ENCODE peak calls at places on chromosomes 13 and 19, in seven cellular contexts. One of them, this sample, is unnamed.

GRCh38 chr19:2729943-2730818 is 9.0 kb upstream of the DIRAS1 start:
- DNase-seq in H1: no peak
- DNase-seq in neuronal stem cell: no peak
- DNase-seq in IMR-90: no peak
- DNase-seq in H9: no peak
- DNase-seq in trophoblast cell: no peak
- DNase-seq in mesenchymal stem cell: no peak
- DNase-seq in this sample: no peak

GRCh38 chr13:111572956-111573355 is 252.5 kb downstream of the TEX29 start:
- DNase-seq in IMR-90: no peak
- DNase-seq in H1: no peak
- DNase-seq in mesenchymal stem cell: no peak
- DNase-seq in neuronal stem cell: no peak
- DNase-seq in H9: no peak
- DNase-seq in trophoblast cell: no peak
- DNase-seq in this sample: no peak

GRCh38 chr13:77741587-77741972 is 44.1 kb downstream of the SLAIN1 start:
- DNase-seq in IMR-90: no peak
- DNase-seq in H9: no peak
- DNase-seq in neuronal stem cell: no peak
- DNase-seq in mesenchymal stem cell: no peak
- DNase-seq in trophoblast cell: no peak
- DNase-seq in H1: no peak
- DNase-seq in this sample: no peak

GRCh38 chr19:3294080-3294850 is 69.8 kb downstream of the CELF5 start:
- DNase-seq in H1: no peak
- DNase-seq in IMR-90: no peak
- DNase-seq in neuronal stem cell: no peak
- DNase-seq in mesenchymal stem cell: no peak
- DNase-seq in trophoblast cell: no peak
- DNase-seq in H9: no peak
- DNase-seq in this sample: no peak

GRCh38 chr13:20990910-20991525 is 70.4 kb downstream of the LATS2 start:
- DNase-seq in trophoblast cell: no peak
- DNase-seq in mesenchymal stem cell: no peak
- DNase-seq in IMR-90: no peak
- DNase-seq in neuronal stem cell: no peak
- DNase-seq in H9: no peak
- DNase-seq in H1: no peak
- DNase-seq in this sample: no peak

GRCh38 chr13:110402301-110403069 is 95.4 kb downstream of the COL4A2 start:
- DNase-seq in trophoblast cell: no peak
- DNase-seq in IMR-90: no peak
- DNase-seq in mesenchymal stem cell: no peak
- DNase-seq in H1: no peak
- DNase-seq in neuronal stem cell: no peak
- DNase-seq in H9: no peak
- DNase-seq in this sample: no peak

GRCh38 chr19:58581227-58582141 is 8.3 kb upstream of the MZF1 start:
- DNase-seq in mesenchymal stem cell: peak; percentile 93
- DNase-seq in trophoblast cell: peak; percentile 76
- DNase-seq in neuronal stem cell: peak; percentile 76
- DNase-seq in H9: peak; percentile 96
- DNase-seq in IMR-90: peak; percentile 91
- DNase-seq in H1: peak; percentile 92
- DNase-seq in this sample: peak; percentile 96

GRCh38 chr13:26561636-26562537 is 4.4 kb downstream of the WASF3 start:
- DNase-seq in IMR-90: peak; percentile 84
- DNase-seq in H1: no peak
- DNase-seq in H9: no peak
- DNase-seq in trophoblast cell: no peak
- DNase-seq in neuronal stem cell: peak; percentile 41
- DNase-seq in mesenchymal stem cell: peak; percentile 71
- DNase-seq in this sample: peak; percentile 22

GRCh38 chr13:35549481-35549880 is 73.0 kb upstream of the MAB21L1 start:
- DNase-seq in IMR-90: peak; percentile 43
- DNase-seq in H1: no peak
- DNase-seq in mesenchymal stem cell: peak; percentile 19
- DNase-seq in neuronal stem cell: no peak
- DNase-seq in H9: no peak
- DNase-seq in trophoblast cell: no peak
- DNase-seq in this sample: peak; percentile 8

GRCh38 chr13:45179428-45179827 is 21.4 kb downstream of the KCTD4 start:
- DNase-seq in H9: no peak
- DNase-seq in IMR-90: peak; percentile 63
- DNase-seq in neuronal stem cell: no peak
- DNase-seq in H1: no peak
- DNase-seq in mesenchymal stem cell: no peak
- DNase-seq in trophoblast cell: no peak
- DNase-seq in this sample: no peak

GRCh38 chr19:46967578-46968018 is 52.0 kb upstream of the NPAS1 start:
- DNase-seq in H9: no peak
- DNase-seq in H1: no peak
- DNase-seq in IMR-90: no peak
- DNase-seq in neuronal stem cell: no peak
- DNase-seq in trophoblast cell: no peak
- DNase-seq in mesenchymal stem cell: no peak
- DNase-seq in this sample: no peak

GRCh38 chr19:38619361-38620174 is 580 bp downstream of the EIF3K start:
- DNase-seq in mesenchymal stem cell: no peak
- DNase-seq in H9: no peak
- DNase-seq in IMR-90: no peak
- DNase-seq in neuronal stem cell: no peak
- DNase-seq in trophoblast cell: no peak
- DNase-seq in H1: no peak
- DNase-seq in this sample: no peak

GRCh38 chr13:74778946-74779345 is 644.7 kb upstream of the KLF12 start:
- DNase-seq in H9: no peak
- DNase-seq in H1: no peak
- DNase-seq in mesenchymal stem cell: no peak
- DNase-seq in IMR-90: peak; percentile 35
- DNase-seq in neuronal stem cell: no peak
- DNase-seq in trophoblast cell: no peak
- DNase-seq in this sample: no peak

GRCh38 chr19:1171755-1172352 is 2.2 kb downstream of the SBNO2 start:
- DNase-seq in trophoblast cell: no peak
- DNase-seq in H1: no peak
- DNase-seq in mesenchymal stem cell: no peak
- DNase-seq in neuronal stem cell: no peak
- DNase-seq in IMR-90: no peak
- DNase-seq in H9: no peak
- DNase-seq in this sample: peak; percentile 28

GRCh38 chr19:12944064-12944674 is 1.5 kb upstream of the RAD23A start:
- DNase-seq in H9: no peak
- DNase-seq in trophoblast cell: no peak
- DNase-seq in neuronal stem cell: no peak
- DNase-seq in mesenchymal stem cell: no peak
- DNase-seq in H1: no peak
- DNase-seq in IMR-90: no peak
- DNase-seq in this sample: no peak

GRCh38 chr19:52139291-52140076 is at the start of gene ZNF616:
- DNase-seq in trophoblast cell: peak; percentile 93
- DNase-seq in neuronal stem cell: peak; percentile 90
- DNase-seq in H1: peak; percentile 85
- DNase-seq in H9: peak; percentile 96
- DNase-seq in mesenchymal stem cell: peak; percentile 94
- DNase-seq in IMR-90: peak; percentile 91
- DNase-seq in this sample: peak; percentile 97

GRCh38 chr19:44635581-44636438 is 7.9 kb upstream of the PVR start:
- DNase-seq in neuronal stem cell: no peak
- DNase-seq in IMR-90: peak; percentile 63
- DNase-seq in H9: no peak
- DNase-seq in mesenchymal stem cell: no peak
- DNase-seq in H1: no peak
- DNase-seq in trophoblast cell: no peak
- DNase-seq in this sample: no peak

GRCh38 chr13:26011996-26012688 is 39.7 kb downstream of the SHISA2 start:
- DNase-seq in neuronal stem cell: no peak
- DNase-seq in H9: no peak
- DNase-seq in mesenchymal stem cell: no peak
- DNase-seq in H1: no peak
- DNase-seq in trophoblast cell: no peak
- DNase-seq in IMR-90: no peak
- DNase-seq in this sample: no peak

GRCh38 chr13:93224545-93224944 is 2.1 kb upstream of the GPC6 start:
- DNase-seq in neuronal stem cell: peak; percentile 64
- DNase-seq in mesenchymal stem cell: peak; percentile 72
- DNase-seq in H9: peak; percentile 77
- DNase-seq in H1: no peak
- DNase-seq in IMR-90: peak; percentile 39
- DNase-seq in trophoblast cell: no peak
- DNase-seq in this sample: peak; percentile 99

GRCh38 chr13:47678201-47678963 is 322.7 kb downstream of the SUCLA2 start:
- DNase-seq in neuronal stem cell: peak; percentile 5
- DNase-seq in H9: no peak
- DNase-seq in mesenchymal stem cell: no peak
- DNase-seq in trophoblast cell: no peak
- DNase-seq in H1: no peak
- DNase-seq in IMR-90: no peak
- DNase-seq in this sample: no peak

GRCh38 chr19:15149704-15150103 is 42.5 kb downstream of the SYDE1 start:
- DNase-seq in IMR-90: no peak
- DNase-seq in neuronal stem cell: no peak
- DNase-seq in mesenchymal stem cell: no peak
- DNase-seq in trophoblast cell: no peak
- DNase-seq in H1: no peak
- DNase-seq in H9: no peak
- DNase-seq in this sample: no peak
- H3K27ac ChIP-seq in IMR-90: no peak overlapping the region
- H3K27ac ChIP-seq in neuronal stem cell: no peak overlapping the region
- H3K27ac ChIP-seq in mesenchymal stem cell: no peak overlapping the region
- H3K27ac ChIP-seq in trophoblast cell: no peak overlapping the region
- H3K27ac ChIP-seq in H1: no peak overlapping the region
- H3K27ac ChIP-seq in H9: no peak overlapping the region
- H3K27ac ChIP-seq in this sample: no peak overlapping the region

DNA sequence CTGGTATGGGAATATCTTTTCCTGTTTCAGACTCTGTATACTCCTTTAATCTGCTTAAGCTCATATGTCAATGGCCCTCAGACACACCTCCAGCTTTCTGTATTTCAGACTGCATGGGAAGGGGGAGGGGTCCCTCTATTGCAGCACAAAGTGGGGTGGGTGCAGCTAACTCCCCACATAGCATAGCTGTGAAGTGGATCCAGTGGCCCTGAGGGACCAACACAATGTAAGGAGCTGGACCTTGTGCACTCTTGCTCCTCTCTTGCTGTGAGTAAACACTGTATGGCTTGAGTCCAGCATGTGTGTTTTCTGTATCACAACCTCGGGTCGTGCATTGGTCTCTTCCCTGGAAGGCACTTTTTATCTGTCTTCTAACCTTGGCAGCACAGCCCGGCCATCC is 669.9 kb downstream of the PCDH9 start:
- DNase-seq in H1: no peak
- DNase-seq in IMR-90: no peak
- DNase-seq in neuronal stem cell: no peak
- DNase-seq in H9: no peak
- DNase-seq in trophoblast cell: no peak
- DNase-seq in mesenchymal stem cell: no peak
- DNase-seq in this sample: no peak
- H2BK120ac ChIP-seq in H1: no peak overlapping the region
- H2BK120ac ChIP-seq in IMR-90: no peak overlapping the region
- H2BK120ac ChIP-seq in neuronal stem cell: no peak overlapping the region
- H2BK120ac ChIP-seq in H9: no peak overlapping the region
- H2BK120ac ChIP-seq in trophoblast cell: no peak overlapping the region
- H2BK120ac ChIP-seq in mesenchymal stem cell: no peak overlapping the region
- H2BK120ac ChIP-seq in this sample: no peak overlapping the region

GRCh38 chr19:7391218-7391670 is 42.5 kb downstream of the ARHGEF18 start:
- DNase-seq in IMR-90: peak; percentile 77
- DNase-seq in H9: no peak
- DNase-seq in neuronal stem cell: no peak
- DNase-seq in H1: no peak
- DNase-seq in trophoblast cell: peak; percentile 80
- DNase-seq in mesenchymal stem cell: peak; percentile 89
- DNase-seq in this sample: no peak
- H3K27ac ChIP-seq in IMR-90: no peak overlapping the region
- H3K27ac ChIP-seq in H9: no peak overlapping the region
- H3K27ac ChIP-seq in neuronal stem cell: no peak overlapping the region
- H3K27ac ChIP-seq in H1: no peak overlapping the region
- H3K27ac ChIP-seq in trophoblast cell: peak overlapping the region; percentile 91
- H3K27ac ChIP-seq in mesenchymal stem cell: no peak overlapping the region
- H3K27ac ChIP-seq in this sample: no peak overlapping the region

GRCh38 chr13:24678151-24678550 is 2.1 kb upstream of the ATP12A start:
- DNase-seq in mesenchymal stem cell: no peak
- DNase-seq in trophoblast cell: no peak
- DNase-seq in neuronal stem cell: no peak
- DNase-seq in H9: no peak
- DNase-seq in H1: no peak
- DNase-seq in IMR-90: no peak
- DNase-seq in this sample: no peak
- H2BK120ac ChIP-seq in mesenchymal stem cell: no peak overlapping the region
- H2BK120ac ChIP-seq in trophoblast cell: no peak overlapping the region
- H2BK120ac ChIP-seq in neuronal stem cell: no peak overlapping the region
- H2BK120ac ChIP-seq in H9: no peak overlapping the region
- H2BK120ac ChIP-seq in H1: no peak overlapping the region
- H2BK120ac ChIP-seq in IMR-90: no peak overlapping the region
- H2BK120ac ChIP-seq in this sample: no peak overlapping the region

This sample was measured in mesendoderm.